ENCODE peak calls at places on chromosomes 16 and 17, in seven cellular contexts. F, G, Q, X, I, S and U are unnamed samples.

GRCh38 chr17:4513113-4514032 is 14.7 kb downstream of the SPNS2 start:
- DNase-seq in F (peak), G (no peak), S (peak), X (peak), Q (no peak), I (no peak), U (no peak)

GRCh38 chr16:59905628-59906027 is 1171.5 kb upstream of the GOT2 start:
- DNase-seq in F (peak), G (no peak), I (peak), X (peak), Q (no peak), S (peak), U (no peak)

GRCh38 chr16:14011006-14011405 is 60.1 kb upstream of the MRTFB start:
- DNase-seq in Q (no peak), X (no peak), F (no peak), I (no peak), S (no peak), G (no peak), U (no peak)

GRCh38 chr17:74543891-74544760 is 1.8 kb downstream of the CD300C start:
- DNase-seq in G (no peak), S (no peak), Q (no peak), F (no peak), X (no peak), I (no peak), U (no peak)

GRCh38 chr17:69142473-69142802 is 743 bp upstream of the ABCA6 start:
- DNase-seq in S (no peak), F (peak), G (no peak), X (peak), I (peak), Q (no peak), U (no peak)

GRCh38 chr17:81706757-81707624 is 3.8 kb downstream of the MRPL12 start:
- DNase-seq in Q (no peak), G (no peak), F (no peak), X (no peak), I (no peak), S (no peak), U (no peak)

GRCh38 chr17:17467021-17467420 is 9.8 kb upstream of the MED9 start:
- DNase-seq in F (no peak), I (no peak), Q (no peak), S (no peak), X (no peak), G (no peak), U (no peak)

GRCh38 chr16:6749714-6750113 is 582.9 kb upstream of the RBFOX1 start:
- DNase-seq in I (no peak), F (no peak), G (no peak), X (no peak), S (no peak), Q (no peak), U (no peak)

GRCh38 chr17:83126275-83126930 is 47.0 kb downstream of the METRNL start:
- DNase-seq in Q (no peak), S (no peak), I (no peak), G (no peak), X (no peak), F (no peak), U (no peak)

GRCh38 chr16:58639836-58640235 is 10.2 kb upstream of the CNOT1 start:
- DNase-seq in S (no peak), F (no peak), X (no peak), G (no peak), I (no peak), Q (no peak), U (no peak)

GRCh38 chr16:3187798-3188674 is at the start of gene OR1F1:
- DNase-seq in F (peak), X (peak), S (no peak), I (peak), G (no peak), Q (no peak), U (peak)

GRCh38 chr17:66673668-66674276 is 161.1 kb upstream of the CACNG5 start:
- DNase-seq in X (peak), I (peak), S (peak), G (peak), Q (no peak), F (peak), U (peak)

GRCh38 chr17:28298449-28298848 is 20.6 kb upstream of the TMEM97 start:
- DNase-seq in G (no peak), F (no peak), X (no peak), Q (no peak), I (no peak), S (no peak), U (no peak)

GRCh38 chr17:1039511-1040215 is 42.7 kb downstream of the TIMM22 start:
- DNase-seq in F (peak), G (peak), Q (no peak), X (peak), I (no peak), S (no peak), U (peak)

GRCh38 chr17:74235040-74235581 is 21.7 kb downstream of the TTYH2 start:
- DNase-seq in I (no peak), G (no peak), S (no peak), Q (no peak), F (no peak), X (no peak), U (no peak)

GRCh38 chr16:89357055-89357454 is 133.3 kb downstream of the ANKRD11 start:
- DNase-seq in G (no peak), I (no peak), S (peak), Q (no peak), F (no peak), X (peak), U (no peak)

GRCh38 chr17:37405955-37406634 is 541 bp downstream of the ACACA start:
- DNase-seq in I (no peak), F (no peak), G (no peak), Q (no peak), X (peak), S (no peak), U (no peak)

GRCh38 chr16:49467540-49468372 is 94.2 kb downstream of the C16orf78 start:
- DNase-seq in G (peak), Q (no peak), X (no peak), F (no peak), I (no peak), S (no peak), U (no peak)

GRCh38 chr16:23320695-23321094 is 18.6 kb downstream of the SCNN1B start:
- DNase-seq in S (no peak), G (no peak), F (no peak), I (no peak), Q (no peak), X (no peak), U (no peak)

GRCh38 chr17:41048441-41048840 is 1.3 kb upstream of the KRTAP2-1 start:
- DNase-seq in F (no peak), G (no peak), Q (no peak), S (peak), X (peak), I (peak), U (no peak)

GRCh38 chr16:1256874-1257322 is 1.0 kb downstream of the TPSD1 start:
- DNase-seq in X (no peak), I (no peak), F (no peak), G (peak), Q (no peak), S (no peak), U (no peak)

GRCh38 chr17:80035937-80036714 is at the start of gene CCDC40:
- DNase-seq in F (peak), Q (peak), G (peak), X (peak), I (peak), S (peak), U (peak)
- TF ChIP-seq CTCF in F (no peak), Q (no peak), G (no peak), X (no peak), I (peak), S (no peak), U (no peak)

GRCh38 chr17:44759096-44759915 is 518 bp downstream of the ADAM11 start:
- DNase-seq in X (no peak), Q (no peak), G (peak), I (no peak), S (no peak), F (no peak), U (peak)
- TF ChIP-seq CTCF in X (no peak), Q (no peak), G (no peak), I (peak), S (peak), F (no peak), U (peak)

DNA sequence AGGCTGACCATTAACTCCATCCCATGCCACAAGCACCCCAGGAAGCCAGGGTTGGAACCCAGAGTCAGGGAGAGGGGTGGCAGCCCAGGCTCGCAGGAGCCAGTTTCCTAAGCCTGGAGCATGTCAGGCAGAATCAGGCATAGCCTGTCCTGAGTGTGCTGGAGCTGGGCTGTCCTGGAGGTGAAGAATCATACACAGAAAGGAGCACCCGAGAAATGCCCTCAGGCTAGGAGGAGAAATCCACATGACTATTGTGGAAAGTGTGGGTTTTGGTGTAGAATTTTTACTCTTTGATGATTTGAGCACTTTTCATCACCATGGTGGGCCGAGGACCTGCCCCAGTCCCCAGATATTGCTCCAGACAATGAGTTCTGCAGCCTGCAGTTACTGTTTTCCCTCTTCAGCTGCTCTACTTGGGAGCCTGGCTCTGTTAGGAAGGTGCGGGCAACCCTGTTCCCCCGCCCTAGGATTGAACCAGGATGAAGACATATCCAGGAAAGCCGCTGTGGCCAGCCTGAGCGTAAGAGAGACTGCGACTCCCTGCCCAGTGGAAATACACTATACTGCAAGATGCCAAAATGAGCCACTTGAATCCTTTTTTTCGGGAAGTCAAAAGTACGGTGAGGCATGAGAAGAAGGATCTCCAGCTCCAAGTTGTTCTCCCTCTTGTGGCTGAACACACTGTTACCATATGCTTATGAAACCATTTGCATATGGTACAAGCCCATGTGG is 29.0 kb upstream of the HEATR6 start:
- DNase-seq in Q (no peak), F (peak), X (peak), G (no peak), S (peak), I (no peak), U (no peak)
- TF ChIP-seq CTCF in Q (no peak), F (peak), X (peak), G (no peak), S (no peak), I (peak), U (peak)

GRCh38 chr16:65120811-65121721 is 797 bp downstream of the CDH11 start:
- DNase-seq in S (no peak), Q (no peak), I (no peak), X (peak), F (no peak), G (peak), U (peak)

GRCh38 chr16:65122724-65122973 is 786 bp upstream of the CDH11 start:
- DNase-seq in G (no peak), I (no peak), S (no peak), Q (no peak), X (no peak), F (no peak), U (peak)

GRCh38 chr16:65122974-65123845 is 1.3 kb upstream of the CDH11 start:
- DNase-seq in S (peak), G (peak), I (no peak), X (peak), F (peak), Q (no peak), U (peak)

GRCh38 chr16:65123846-65124513 is 2.1 kb upstream of the CDH11 start:
- DNase-seq in I (no peak), G (no peak), X (no peak), S (no peak), Q (no peak), F (no peak), U (no peak)

DNA sequence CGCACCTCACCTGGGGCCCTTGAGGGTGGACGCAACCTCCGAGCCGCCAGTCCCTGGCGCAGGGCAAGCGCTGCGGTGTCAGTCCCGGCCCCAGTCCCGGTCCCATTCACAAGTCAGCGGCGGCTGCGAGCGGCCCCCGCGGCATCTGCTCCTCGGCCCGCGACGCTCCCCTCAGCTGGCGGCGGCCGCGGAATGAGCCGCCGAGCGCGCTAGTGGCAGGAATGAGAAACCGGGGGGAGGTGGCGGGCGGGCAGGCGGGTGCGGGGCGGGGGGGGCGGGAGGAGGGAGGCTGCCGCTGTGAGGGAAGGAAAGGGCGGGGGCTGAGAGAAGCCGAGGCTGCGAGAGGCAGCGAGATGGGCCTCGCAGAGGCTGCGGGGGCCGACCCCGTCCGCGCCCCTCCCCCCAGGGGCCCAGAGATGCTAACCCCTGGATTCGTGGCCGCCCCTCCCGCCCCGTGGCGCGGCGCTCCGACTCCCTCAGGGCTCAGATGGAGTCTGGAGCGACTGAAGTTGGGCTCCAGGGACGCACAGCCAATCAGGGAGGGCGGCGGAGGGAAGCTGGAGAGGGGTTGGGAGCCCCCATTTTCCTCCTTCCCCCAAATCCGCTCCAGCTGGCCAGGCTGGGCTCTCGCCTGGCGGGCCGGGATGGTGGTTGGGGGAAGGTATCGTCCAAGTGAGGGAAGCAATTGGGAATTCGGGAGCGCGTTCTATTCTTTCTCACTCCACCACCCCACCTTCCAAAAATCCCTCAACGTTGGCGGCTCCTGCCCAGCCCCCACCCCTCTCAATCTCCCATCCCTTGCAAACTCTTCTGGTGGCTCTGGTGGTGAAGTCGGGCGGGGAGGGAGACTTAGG is at the start of gene CDH11:
- DNase-seq in S (peak), I (peak), Q (no peak), X (peak), G (peak), F (peak), U (peak)
- TF ChIP-seq CTCF in S (no peak), I (peak), Q (no peak), X (no peak), G (no peak), F (peak), U (peak)

GRCh38 chr16:30472328-30472942 is at the start of gene ITGAL:
- DNase-seq in G (peak), X (peak), S (no peak), F (no peak), I (no peak), Q (peak), U (no peak)
- TF ChIP-seq CTCF in G (no peak), X (no peak), S (no peak), F (no peak), I (no peak), Q (no peak), U (no peak)

GRCh38 chr16:65763640-65764305 is 602.7 kb upstream of the CDH5 start:
- DNase-seq in I (no peak), F (no peak), Q (no peak), S (no peak), G (no peak), X (no peak), U (no peak)
- TF ChIP-seq CTCF in I (no peak), F (no peak), Q (no peak), S (no peak), G (no peak), X (no peak), U (no peak)

GRCh38 chr16:57069635-57070350 is 22.6 kb upstream of the CPNE2 start:
- DNase-seq in G (no peak), S (no peak), Q (no peak), I (no peak), X (no peak), F (no peak), U (no peak)

GRCh38 chr16:57069053-57069452 is 23.3 kb upstream of the CPNE2 start:
- DNase-seq in I (no peak), X (no peak), G (no peak), Q (no peak), S (no peak), F (no peak), U (no peak)

GRCh38 chr16:57070986-57071540 is 21.3 kb upstream of the CPNE2 start:
- DNase-seq in Q (no peak), S (no peak), F (no peak), I (no peak), G (no peak), X (no peak), U (no peak)

GRCh38 chr16:57070424-57070823 is 22.0 kb upstream of the CPNE2 start:
- DNase-seq in I (no peak), Q (no peak), F (no peak), S (no peak), G (no peak), X (no peak), U (no peak)

DNA sequence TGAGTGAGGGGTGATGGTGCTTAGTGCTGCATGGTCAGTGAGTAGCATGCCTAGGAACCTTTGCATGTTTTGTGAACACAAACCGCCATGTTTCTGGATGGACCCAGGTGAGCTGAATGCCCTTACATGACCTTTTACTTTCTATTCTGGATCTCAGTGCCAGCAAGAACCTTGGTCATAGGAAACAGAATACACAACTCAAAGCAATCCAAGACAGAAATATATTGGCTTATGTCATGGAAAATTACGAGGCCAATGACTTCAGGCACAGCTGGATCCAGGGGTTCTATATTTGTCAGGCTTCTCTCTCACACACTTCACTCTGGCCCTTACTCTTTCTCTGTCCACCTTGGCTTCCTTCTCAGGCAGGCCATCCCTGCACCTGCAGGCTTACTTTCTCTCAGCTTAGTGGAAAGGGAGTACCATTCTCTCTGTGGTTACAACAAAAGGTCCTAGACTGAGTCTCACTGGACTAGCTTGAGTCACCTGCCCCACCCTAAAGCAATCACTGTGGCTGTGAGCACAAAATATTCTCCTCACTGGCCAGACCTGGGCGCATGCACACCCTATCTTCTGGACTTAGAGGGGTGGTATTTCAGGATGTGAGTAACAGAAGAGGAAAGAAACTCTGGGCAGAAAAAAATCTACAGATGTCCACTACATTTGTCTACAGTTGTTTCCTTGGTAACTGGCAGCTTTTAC is 20.4 kb upstream of the CPNE2 start:
- DNase-seq in I (peak), Q (no peak), F (peak), X (peak), S (peak), G (no peak), U (no peak)
- TF ChIP-seq CTCF in I (no peak), Q (no peak), F (no peak), X (no peak), S (no peak), G (no peak), U (no peak)